ENCODE peak calls at places on chromosomes 3 and 15, in eight cellular contexts. I is MM.1S, W is GM23248, M is SK-N-SH, O is fibroblast of lung, S is mammary epithelial cell, C is neuronal stem cell, Q is astrocyte. V is an unnamed sample.

GRCh38 chr15:33048255-33048654 is 146.3 kb downstream of the FMN1 start:
- DNase-seq in I (no peak), W (no peak), M (no peak), O (no peak), S (no peak), C (peak; percentile 36), Q (no peak), V (no peak)

GRCh38 chr3:175270199-175270837 is 411.2 kb downstream of the NAALADL2 start:
- DNase-seq in I (no peak), W (peak; percentile 15), M (peak; percentile 34), O (peak; percentile 70), S (peak; percentile 45), C (no peak), Q (peak; percentile 89), V (no peak)

GRCh38 chr3:36540898-36541518 is 160.7 kb downstream of the STAC start:
- DNase-seq in I (peak; percentile 32), W (peak; percentile 76), M (no peak), O (peak; percentile 30), S (peak; percentile 11), C (peak; percentile 45), Q (peak; percentile 27), V (peak; percentile 58)

GRCh38 chr3:30600572-30600971 is 5.8 kb upstream of the TGFBR2 start:
- DNase-seq in I (no peak), W (no peak), M (no peak), O (no peak), S (no peak), C (no peak), Q (no peak), V (no peak)

GRCh38 chr3:41204369-41204768 is 5.1 kb downstream of the CTNNB1 start:
- DNase-seq in I (no peak), W (no peak), M (no peak), O (no peak), S (no peak), C (no peak), Q (no peak), V (no peak)

GRCh38 chr3:17500618-17501017 is 241.8 kb downstream of the TBC1D5 start:
- DNase-seq in I (no peak), W (peak; percentile 20), M (no peak), O (no peak), S (peak; percentile 31), C (no peak), Q (peak; percentile 30), V (no peak)

GRCh38 chr15:89654311-89654761 is 931 bp downstream of the KIF7 start:
- DNase-seq in I (no peak), W (peak; percentile 87), M (no peak), O (peak; percentile 48), S (no peak), C (no peak), Q (peak; percentile 20), V (no peak)

GRCh38 chr3:172869356-172869755 is 118.8 kb downstream of the ECT2 start:
- DNase-seq in I (no peak), W (peak; percentile 6), M (no peak), O (peak; percentile 68), S (peak; percentile 48), C (no peak), Q (no peak), V (no peak)

GRCh38 chr15:70140543-70141375 is 43.0 kb upstream of the TLE3 start:
- DNase-seq in I (peak; percentile 10), W (peak; percentile 24), M (no peak), O (no peak), S (peak; percentile 30), C (no peak), Q (peak; percentile 48), V (no peak)

GRCh38 chr3:160003520-160004128 is 15.0 kb downstream of the IL12A start:
- DNase-seq in I (peak; percentile 79), W (peak; percentile 64), M (peak; percentile 57), O (peak; percentile 58), S (peak; percentile 41), C (peak; percentile 24), Q (peak; percentile 13), V (peak; percentile 83)

GRCh38 chr3:32336123-32336518 is 55.5 kb upstream of the CMTM7 start:
- DNase-seq in I (no peak), W (no peak), M (no peak), O (no peak), S (no peak), C (no peak), Q (no peak), V (no peak)

GRCh38 chr3:78337801-78338211 is 1297.9 kb downstream of the ROBO2 start:
- DNase-seq in I (no peak), W (peak; percentile 31), M (no peak), O (no peak), S (no peak), C (no peak), Q (peak; percentile 18), V (no peak)

GRCh38 chr15:62994975-62995730 is 47.4 kb upstream of the TPM1 start:
- DNase-seq in I (no peak), W (peak; percentile 69), M (no peak), O (no peak), S (peak; percentile 41), C (no peak), Q (peak; percentile 62), V (no peak)

GRCh38 chr3:193788189-193788946 is 195.4 kb downstream of the OPA1 start:
- DNase-seq in I (peak; percentile 77), W (peak; percentile 75), M (peak; percentile 75), O (peak; percentile 69), S (no peak), C (peak; percentile 67), Q (peak; percentile 44), V (peak; percentile 93)

GRCh38 chr15:94677202-94677790 is 445.9 kb downstream of the MCTP2 start:
- DNase-seq in I (no peak), W (no peak), M (no peak), O (no peak), S (peak; percentile 96), C (no peak), Q (no peak), V (no peak)

GRCh38 chr3:194686816-194687637 is 1.3 kb downstream of the FAM43A start:
- DNase-seq in I (peak; percentile 37), W (peak; percentile 76), M (peak; percentile 78), O (peak; percentile 62), S (peak; percentile 40), C (peak; percentile 70), Q (peak; percentile 57), V (peak; percentile 85)

GRCh38 chr15:59298255-59298856 is 74.3 kb downstream of the MYO1E start:
- DNase-seq in I (no peak), W (peak; percentile 33), M (no peak), O (no peak), S (peak; percentile 98), C (no peak), Q (peak; percentile 57), V (peak; percentile 71)

GRCh38 chr3:186307594-186307993 is 54.4 kb downstream of the DGKG start:
- DNase-seq in I (peak; percentile 59), W (peak; percentile 69), M (no peak), O (peak; percentile 69), S (no peak), C (peak; percentile 65), Q (peak; percentile 41), V (peak; percentile 79)

GRCh38 chr15:89143503-89144162 is 55.4 kb downstream of the ABHD2 start:
- DNase-seq in I (no peak), W (peak; percentile 86), M (peak; percentile 36), O (peak; percentile 98), S (peak; percentile 74), C (no peak), Q (peak; percentile 86), V (no peak)

DNA sequence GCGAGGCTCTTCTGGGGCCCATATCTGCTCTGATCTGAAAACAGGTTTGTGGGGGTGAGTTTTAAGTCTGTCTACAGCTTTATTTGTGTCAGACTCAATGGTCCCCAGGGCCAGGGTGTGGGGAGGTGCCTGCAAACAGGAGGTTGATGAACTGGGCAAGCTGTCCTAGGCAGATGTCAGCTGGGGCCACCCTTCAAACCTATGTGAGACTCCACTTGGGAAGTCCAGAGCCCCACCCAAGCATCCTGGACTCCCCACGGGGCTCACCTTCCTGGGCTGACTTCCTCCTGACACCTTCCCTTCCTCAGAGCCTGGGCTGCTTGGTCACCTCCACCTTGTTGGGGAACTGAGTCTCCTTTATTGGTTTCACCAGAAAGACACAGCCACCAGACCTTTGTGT is 8.6 kb upstream of the LYSMD4 start:
- DNase-seq in I (no peak), W (no peak), M (no peak), O (no peak), S (no peak), C (no peak), Q (no peak), V (no peak)
- H2AFZ ChIP-seq in I (no peak overlapping the region), W (no peak overlapping the region), M (no peak overlapping the region), O (no peak overlapping the region), S (no peak overlapping the region), C (no peak overlapping the region), Q (no peak overlapping the region), V (no peak overlapping the region)

GRCh38 chr15:31598620-31599019 is 272.0 kb downstream of the KLF13 start:
- DNase-seq in I (no peak), W (peak; percentile 12), M (no peak), O (peak; percentile 41), S (no peak), C (no peak), Q (no peak), V (no peak)
- H2AFZ ChIP-seq in I (no peak overlapping the region), W (peak overlapping the region; percentile 29), M (no peak overlapping the region), O (no peak overlapping the region), S (no peak overlapping the region), C (peak overlapping the region; percentile 11), Q (no peak overlapping the region), V (no peak overlapping the region)

DNA sequence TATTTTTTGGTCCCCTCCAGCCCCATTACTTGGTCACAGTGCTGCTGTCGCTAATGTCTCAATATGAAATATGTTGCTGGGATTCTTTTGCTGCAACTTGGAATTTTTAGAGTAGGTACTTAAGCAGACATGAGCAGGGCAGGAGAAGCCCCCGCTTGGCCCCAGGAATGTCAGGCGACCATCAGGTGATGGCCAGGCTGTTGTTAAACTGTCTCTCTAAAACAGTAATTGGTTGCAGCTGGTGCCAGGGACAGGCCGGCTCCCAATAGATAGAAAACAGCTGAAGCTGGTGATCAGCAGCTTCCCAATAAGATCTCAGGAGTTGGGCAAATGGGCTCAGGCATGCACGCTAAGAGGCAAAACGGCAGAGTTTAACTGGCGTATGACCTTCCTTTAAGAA is 329.9 kb upstream of the TBL1XR1 start:
- DNase-seq in I (no peak), W (no peak), M (no peak), O (no peak), S (no peak), C (no peak), Q (no peak), V (no peak)
- H2AFZ ChIP-seq in I (no peak overlapping the region), W (peak overlapping the region; percentile 2), M (no peak overlapping the region), O (no peak overlapping the region), S (no peak overlapping the region), C (no peak overlapping the region), Q (no peak overlapping the region), V (no peak overlapping the region)

DNA sequence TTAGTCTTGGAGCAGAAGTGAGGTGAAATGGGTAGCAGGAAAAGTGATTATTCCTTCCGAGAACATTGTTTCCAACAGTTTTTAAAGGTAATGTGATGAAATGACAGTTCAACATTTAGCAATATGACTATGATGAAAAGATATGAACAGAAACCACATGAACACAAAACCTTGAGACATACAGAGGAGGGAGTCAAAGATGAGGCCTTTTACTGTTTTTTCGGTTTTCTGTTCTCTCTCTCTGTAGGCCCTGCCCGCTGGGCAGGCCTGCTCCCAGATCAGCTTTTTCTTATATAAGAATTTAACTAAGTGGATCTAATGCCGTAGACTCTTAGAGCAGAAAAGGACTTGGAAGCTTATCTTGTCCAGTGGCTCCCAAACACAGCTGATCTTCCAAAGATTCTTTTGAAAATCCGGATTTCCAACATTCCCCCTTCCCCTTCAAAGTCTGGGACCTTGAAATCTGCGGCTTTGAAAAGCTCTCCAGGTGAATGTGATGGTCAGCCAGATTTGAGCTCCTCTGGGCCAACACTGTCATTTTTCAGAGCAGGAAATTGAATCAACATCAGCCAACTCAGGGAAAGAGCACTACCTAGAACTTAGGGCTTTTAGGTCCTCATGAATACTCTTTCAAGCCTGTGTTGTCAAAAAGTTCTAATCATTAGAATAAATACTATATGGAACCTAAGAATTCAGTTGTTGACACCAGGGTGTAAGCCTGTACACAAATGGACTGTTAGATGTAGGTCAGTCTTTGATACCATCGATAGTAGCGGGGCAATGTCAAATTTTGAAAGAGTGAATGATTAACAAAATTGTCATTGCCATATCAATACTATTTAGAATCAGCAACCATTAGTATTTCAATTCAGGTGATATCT is 372.7 kb downstream of the SHQ1 start:
- DNase-seq in I (no peak), W (no peak), M (no peak), O (no peak), S (no peak), C (no peak), Q (no peak), V (no peak)
- H2AFZ ChIP-seq in I (no peak overlapping the region), W (no peak overlapping the region), M (no peak overlapping the region), O (no peak overlapping the region), S (no peak overlapping the region), C (no peak overlapping the region), Q (no peak overlapping the region), V (no peak overlapping the region)